ENCODE peak calls at places on chromosomes 3 and 15, in five cellular contexts. Z is HepG2, C is K562, E is GM12878, L is SK-N-SH. I is an unnamed sample.

GRCh38 chr3:189685854-189686253 is 54.7 kb downstream of the TP63 start:
- DNase-seq in Z (peak), C (no peak), E (no peak), L (no peak), I (peak)

GRCh38 chr15:57553526-57553925 is 38.2 kb upstream of the MYZAP start:
- DNase-seq in Z (no peak), C (no peak), E (no peak), L (no peak), I (no peak)

GRCh38 chr3:5122741-5123706 is 932 bp downstream of the ARL8B start:
- DNase-seq in Z (peak), C (no peak), E (no peak), L (peak), I (no peak)

GRCh38 chr3:109059289-109059688 is 58.6 kb downstream of the MORC1 start:
- DNase-seq in Z (no peak), C (no peak), E (no peak), L (no peak), I (no peak)

GRCh38 chr15:39767921-39768320 is 14.7 kb downstream of the FSIP1 start:
- DNase-seq in Z (no peak), C (no peak), E (no peak), L (no peak), I (no peak)

GRCh38 chr3:31748281-31749245 is 215.8 kb downstream of the STT3B start:
- DNase-seq in Z (no peak), C (no peak), E (no peak), L (peak), I (no peak)

GRCh38 chr3:141863497-141863896 is 12.9 kb upstream of the ATP1B3 start:
- DNase-seq in Z (no peak), C (no peak), E (no peak), L (no peak), I (no peak)

GRCh38 chr15:68332266-68332665 is 54.7 kb downstream of the FEM1B start:
- DNase-seq in Z (no peak), C (no peak), E (no peak), L (no peak), I (no peak)

GRCh38 chr3:126083511-126083912 is 412 bp downstream of the SLC41A3 start:
- DNase-seq in Z (peak), C (no peak), E (no peak), L (peak), I (no peak)

GRCh38 chr3:24290596-24290995 is 204.1 kb downstream of the THRB start:
- DNase-seq in Z (no peak), C (no peak), E (no peak), L (no peak), I (no peak)

GRCh38 chr3:69976021-69976420 is 23.5 kb upstream of the SAMMSON start:
- DNase-seq in Z (no peak), C (no peak), E (no peak), L (peak), I (no peak)

GRCh38 chr3:197997936-197998335 is 37.9 kb downstream of the LMLN start:
- DNase-seq in Z (no peak), C (no peak), E (no peak), L (no peak), I (no peak)

GRCh38 chr15:78353093-78353492 is 12.9 kb downstream of the CRABP1 start:
- DNase-seq in Z (peak), C (peak), E (peak), L (peak), I (peak)

GRCh38 chr3:127699098-127699945 is 26.6 kb downstream of the ABTB1 start:
- DNase-seq in Z (no peak), C (no peak), E (no peak), L (no peak), I (no peak)

GRCh38 chr3:128426128-128426921 is 40.4 kb downstream of the DNAJB8 start:
- DNase-seq in Z (peak), C (peak), E (no peak), L (peak), I (no peak)

GRCh38 chr3:195834675-195835583 is 23.2 kb upstream of the MUC4 start:
- DNase-seq in Z (no peak), C (no peak), E (no peak), L (no peak), I (no peak)

GRCh38 chr3:112327371-112327951 is 5.5 kb upstream of the CD200 start:
- DNase-seq in Z (peak), C (peak), E (peak), L (peak), I (peak)

GRCh38 chr15:25137013-25137412 is 182.2 kb downstream of the SNRPN start:
- DNase-seq in Z (no peak), C (no peak), E (no peak), L (no peak), I (no peak)

GRCh38 chr3:133492159-133492860 is 81.2 kb upstream of the CDV3 start:
- DNase-seq in Z (no peak), C (no peak), E (no peak), L (no peak), I (no peak)

GRCh38 chr15:74192751-74193150 is 9.8 kb downstream of the STRA6 start:
- DNase-seq in Z (no peak), C (no peak), E (no peak), L (no peak), I (no peak)

GRCh38 chr3:24128195-24129005 is 183.3 kb downstream of the NR1D2 start:
- DNase-seq in Z (no peak), C (no peak), E (no peak), L (no peak), I (peak)

GRCh38 chr3:157436583-157437300 is at the start of gene PTX3:
- DNase-seq in Z (no peak), C (no peak), E (no peak), L (peak), I (no peak)

GRCh38 chr3:122533931-122534334 is 19.2 kb upstream of the KPNA1 start:
- DNase-seq in Z (no peak), C (peak), E (peak), L (no peak), I (peak)

GRCh38 chr15:24823473-24823872 is 131.3 kb upstream of the SNRPN start:
- DNase-seq in Z (no peak), C (peak), E (no peak), L (peak), I (no peak)

GRCh38 chr15:65246026-65246714 is 34.9 kb upstream of the CILP start:
- DNase-seq in Z (no peak), C (no peak), E (no peak), L (no peak), I (no peak)

GRCh38 chr15:65245096-65245849 is 34.0 kb upstream of the CILP start:
- DNase-seq in Z (peak), C (no peak), E (no peak), L (no peak), I (no peak)

GRCh38 chr15:65249641-65250040 is 37.0 kb downstream of the PARP16 start:
- DNase-seq in Z (no peak), C (no peak), E (peak), L (no peak), I (no peak)

GRCh38 chr15:65246939-65247338 is 35.7 kb upstream of the CILP start:
- DNase-seq in Z (no peak), C (no peak), E (no peak), L (no peak), I (no peak)

DNA sequence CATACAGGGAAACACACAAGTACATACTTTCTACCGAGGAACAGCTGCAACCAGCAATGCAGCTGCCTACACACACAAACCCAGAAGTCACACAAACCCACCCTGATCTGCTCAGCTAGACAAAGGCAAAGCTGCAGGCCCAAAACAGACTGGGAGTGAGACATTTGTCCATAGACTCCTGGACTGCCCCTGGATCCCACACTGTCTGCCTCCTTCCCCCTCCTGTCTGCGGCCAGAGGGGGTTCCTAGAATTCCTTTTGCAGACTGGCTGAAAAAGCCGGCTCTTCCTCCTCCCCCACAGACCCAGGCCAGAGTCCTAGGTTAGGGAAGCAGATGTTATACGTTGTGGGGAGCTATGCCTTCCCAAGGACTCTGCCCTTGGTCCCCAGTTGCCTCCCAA is 37.2 kb upstream of the CILP start:
- DNase-seq in Z (no peak), C (no peak), E (no peak), L (no peak), I (no peak)
- TF ChIP-seq ZBTB33 in Z (no peak), C (no peak), E (no peak), L (no peak), I (no peak)

GRCh38 chr3:20648294-20648693 is 462.3 kb upstream of the SGO1 start:
- DNase-seq in Z (no peak), C (no peak), E (no peak), L (peak), I (no peak)
- TF ChIP-seq ZBTB33 in Z (no peak), C (no peak), E (no peak), L (peak), I (no peak)

DNA sequence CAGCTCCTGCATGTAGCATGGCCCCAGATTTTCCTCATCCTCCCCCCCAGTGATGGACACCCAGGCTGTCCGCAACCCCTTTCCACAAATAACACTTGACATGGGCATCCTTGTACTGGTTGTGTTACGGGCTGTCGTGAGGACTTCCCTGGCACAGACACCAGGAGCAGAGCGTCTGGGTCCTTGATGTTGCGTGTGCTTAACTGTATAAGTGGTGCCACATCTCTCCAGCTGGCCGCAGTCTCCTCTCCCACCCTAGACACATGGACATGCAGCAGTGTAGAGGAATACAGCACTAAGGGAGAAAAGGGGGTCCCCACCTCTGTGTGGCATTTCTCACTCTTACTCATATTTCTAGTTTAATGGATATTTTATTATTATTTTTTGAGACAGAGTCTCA is 56.6 kb downstream of the FBLN2 start:
- DNase-seq in Z (no peak), C (no peak), E (no peak), L (no peak), I (no peak)
- TF ChIP-seq ZBTB33 in Z (no peak), C (no peak), E (no peak), L (no peak), I (no peak)

GRCh38 chr3:13885704-13886010 is 5.8 kb upstream of the WNT7A start:
- DNase-seq in Z (no peak), C (no peak), E (no peak), L (no peak), I (no peak)

GRCh38 chr3:13882876-13883275 is 3.0 kb upstream of the WNT7A start:
- DNase-seq in Z (no peak), C (no peak), E (no peak), L (peak), I (no peak)

GRCh38 chr3:13883681-13884080 is 3.8 kb upstream of the WNT7A start:
- DNase-seq in Z (no peak), C (no peak), E (no peak), L (peak), I (no peak)

GRCh38 chr3:13886593-13887129 is 6.8 kb upstream of the WNT7A start:
- DNase-seq in Z (no peak), C (no peak), E (no peak), L (no peak), I (no peak)

DNA sequence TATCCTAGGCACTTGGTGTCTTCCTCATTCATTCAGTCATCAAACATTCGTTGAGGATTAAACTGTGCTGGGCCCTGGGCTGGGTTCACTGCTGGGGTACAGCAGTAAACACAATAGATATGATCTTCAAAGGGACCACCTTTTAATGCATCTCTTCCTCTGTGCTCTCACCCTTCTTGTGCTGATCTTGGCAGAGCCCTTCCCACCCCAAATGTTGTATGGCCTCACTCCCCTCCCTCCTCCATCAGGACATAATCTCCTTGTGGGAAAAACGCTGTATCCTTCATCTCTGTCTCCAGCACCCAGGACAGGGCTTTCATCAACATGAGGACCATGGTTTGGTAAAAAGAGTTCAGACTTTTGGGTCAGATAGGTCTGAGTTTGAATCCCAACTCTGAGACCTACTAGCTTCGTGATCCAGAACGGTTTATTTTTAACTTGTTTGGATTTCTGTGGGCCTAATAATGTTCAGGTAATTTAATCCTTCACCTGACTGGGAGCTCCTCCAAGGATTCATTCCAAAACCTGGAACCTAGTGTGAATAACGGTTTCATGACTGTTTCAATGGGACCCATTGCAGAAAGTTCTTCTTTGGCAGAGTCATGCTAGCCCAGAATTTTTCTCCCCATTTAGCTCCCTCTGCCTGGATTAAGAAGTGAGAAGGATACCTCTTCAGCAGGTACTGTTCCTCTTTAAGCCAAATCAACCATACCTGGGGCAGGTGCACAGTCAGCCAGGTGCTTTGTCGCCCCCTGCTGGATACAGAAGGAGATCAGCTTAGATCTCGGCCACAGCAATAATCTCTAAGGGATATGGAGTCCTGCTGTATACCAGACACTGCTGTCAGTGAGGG is 5.2 kb upstream of the WNT7A start:
- DNase-seq in Z (peak), C (peak), E (no peak), L (peak), I (peak)
- TF ChIP-seq ZBTB33 in Z (no peak), C (no peak), E (no peak), L (no peak), I (no peak)

DNA sequence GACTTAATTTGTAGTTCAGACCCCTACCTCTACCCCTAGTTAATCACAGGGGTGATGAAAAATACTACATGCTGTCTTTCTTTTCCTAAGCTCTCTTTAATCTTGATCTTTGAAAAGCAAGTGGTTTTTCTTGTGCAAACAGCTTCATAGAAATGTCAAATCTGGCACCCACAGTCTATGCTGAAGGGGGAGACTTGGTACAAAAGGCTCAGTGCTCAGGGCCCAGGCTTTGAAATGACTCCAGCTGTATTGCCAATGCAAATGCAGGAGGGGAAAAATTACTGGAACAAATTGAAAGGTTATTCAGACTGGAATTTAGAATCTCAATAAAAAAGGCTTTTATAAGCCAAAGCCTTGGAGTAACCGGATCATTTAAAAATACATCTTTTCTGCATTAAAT is 224.0 kb downstream of the LRTM1 start:
- DNase-seq in Z (no peak), C (no peak), E (no peak), L (no peak), I (no peak)
- TF ChIP-seq ZBTB33 in Z (no peak), C (no peak), E (no peak), L (no peak), I (no peak)

GRCh38 chr15:69666441-69666882 is 213.8 kb downstream of the RPLP1 start:
- DNase-seq in Z (no peak), C (no peak), E (no peak), L (no peak), I (no peak)

GRCh38 chr15:69664572-69665326 is 212.1 kb downstream of the RPLP1 start:
- DNase-seq in Z (no peak), C (no peak), E (no peak), L (peak), I (no peak)

GRCh38 chr15:69663982-69664381 is 211.4 kb downstream of the RPLP1 start:
- DNase-seq in Z (no peak), C (no peak), E (no peak), L (no peak), I (no peak)

GRCh38 chr15:69666921-69667811 is 214.5 kb downstream of the RPLP1 start:
- DNase-seq in Z (no peak), C (no peak), E (peak), L (no peak), I (no peak)

GRCh38 chr15:69665641-69666091 is 213.0 kb downstream of the RPLP1 start:
- DNase-seq in Z (no peak), C (no peak), E (no peak), L (peak), I (no peak)
- TF ChIP-seq ZBTB33 in Z (no peak), C (no peak), E (no peak), L (no peak), I (no peak)

DNA sequence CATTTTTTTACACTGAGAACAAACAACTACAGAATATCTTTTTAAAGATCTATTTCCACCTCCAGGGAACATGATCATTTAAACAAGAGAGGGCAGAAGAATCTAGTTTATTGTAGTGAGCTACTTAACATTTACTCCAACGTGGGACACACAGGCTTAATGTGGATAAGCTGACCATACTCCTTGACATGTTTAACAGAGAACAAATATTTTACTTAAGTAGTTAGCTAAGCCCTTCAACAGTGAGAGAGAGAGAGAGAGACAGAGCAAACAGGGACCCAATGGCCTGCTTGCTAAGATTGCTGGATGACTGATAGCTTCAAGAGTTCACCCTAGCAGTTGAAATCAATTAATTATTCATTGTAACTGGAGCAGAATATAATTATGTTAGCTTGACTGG is 158.6 kb downstream of the ADAM10 start:
- DNase-seq in Z (no peak), C (no peak), E (no peak), L (no peak), I (no peak)
- TF ChIP-seq ZBTB33 in Z (no peak), C (no peak), E (no peak), L (no peak), I (no peak)

GRCh38 chr3:101926594-101927105 is 77.3 kb downstream of the NFKBIZ start:
- DNase-seq in Z (no peak), C (no peak), E (no peak), L (no peak), I (no peak)

GRCh38 chr3:101928890-101929289 is 79.6 kb downstream of the NFKBIZ start:
- DNase-seq in Z (no peak), C (no peak), E (no peak), L (no peak), I (no peak)

DNA sequence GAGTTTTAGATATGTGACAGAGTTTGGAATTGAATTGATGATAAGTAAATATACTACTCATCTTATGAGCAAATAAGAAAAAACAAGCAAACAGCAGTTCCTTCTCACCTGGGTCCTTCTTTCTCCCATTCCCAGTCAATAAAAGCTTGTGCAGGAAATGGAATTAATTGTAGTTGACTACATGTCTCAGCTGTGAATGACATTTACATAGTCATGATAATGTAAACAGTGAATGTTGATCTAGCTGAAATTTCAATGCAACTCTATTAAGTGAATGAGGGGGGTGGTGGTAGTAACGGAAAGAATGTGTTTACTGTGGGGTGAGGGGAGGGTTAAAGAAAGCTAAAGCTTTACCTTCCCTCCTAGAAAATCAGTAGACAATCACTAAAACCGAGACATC is 76.2 kb downstream of the NFKBIZ start:
- DNase-seq in Z (no peak), C (no peak), E (no peak), L (no peak), I (no peak)
- TF ChIP-seq ZBTB33 in Z (no peak), C (no peak), E (no peak), L (no peak), I (no peak)

I was measured in HCT116.